ENCODE peak calls at places on chromosome 11, in four cellular contexts. One of them, this sample, is unnamed.

GRCh38 chr11:86706341-86707131 is 34.1 kb upstream of the ME3 start:
- DNase-seq in activated naive CD8-positive, alpha-beta T cell treated with anti-CD3 and anti-CD28 coated beads, Interleukin-2, amount 50 U/mL, for 24 hours: no peak
- DNase-seq in adrenal gland: no peak
- DNase-seq in coronary artery: no peak
- DNase-seq in this sample: no peak

GRCh38 chr11:47189100-47189834 is 3.0 kb upstream of the PACSIN3 start:
- DNase-seq in adrenal gland: no peak
- DNase-seq in coronary artery: no peak
- DNase-seq in activated naive CD8-positive, alpha-beta T cell treated with anti-CD3 and anti-CD28 coated beads, Interleukin-2, amount 50 U/mL, for 24 hours: no peak
- DNase-seq in this sample: no peak

GRCh38 chr11:38266691-38267090 is 1668.7 kb upstream of the RAG2 start:
- DNase-seq in adrenal gland: no peak
- DNase-seq in coronary artery: no peak
- DNase-seq in activated naive CD8-positive, alpha-beta T cell treated with anti-CD3 and anti-CD28 coated beads, Interleukin-2, amount 50 U/mL, for 24 hours: no peak
- DNase-seq in this sample: no peak

GRCh38 chr11:95337175-95337957 is 106.4 kb upstream of the SESN3 start:
- DNase-seq in activated naive CD8-positive, alpha-beta T cell treated with anti-CD3 and anti-CD28 coated beads, Interleukin-2, amount 50 U/mL, for 24 hours: peak
- DNase-seq in coronary artery: no peak
- DNase-seq in adrenal gland: peak
- DNase-seq in this sample: peak

GRCh38 chr11:31820438-31820818 is 9.3 kb upstream of the PAX6 start:
- DNase-seq in adrenal gland: no peak
- DNase-seq in coronary artery: no peak
- DNase-seq in activated naive CD8-positive, alpha-beta T cell treated with anti-CD3 and anti-CD28 coated beads, Interleukin-2, amount 50 U/mL, for 24 hours: no peak
- DNase-seq in this sample: no peak

GRCh38 chr11:19895776-19896175 is 183.1 kb downstream of the NAV2 start:
- DNase-seq in activated naive CD8-positive, alpha-beta T cell treated with anti-CD3 and anti-CD28 coated beads, Interleukin-2, amount 50 U/mL, for 24 hours: no peak
- DNase-seq in coronary artery: no peak
- DNase-seq in adrenal gland: no peak
- DNase-seq in this sample: no peak

GRCh38 chr11:2074266-2074825 is 64.8 kb downstream of the IGF2 start:
- DNase-seq in activated naive CD8-positive, alpha-beta T cell treated with anti-CD3 and anti-CD28 coated beads, Interleukin-2, amount 50 U/mL, for 24 hours: no peak
- DNase-seq in adrenal gland: no peak
- DNase-seq in coronary artery: no peak
- DNase-seq in this sample: no peak

GRCh38 chr11:72361321-72361720 is 73.0 kb downstream of the CLPB start:
- DNase-seq in coronary artery: no peak
- DNase-seq in activated naive CD8-positive, alpha-beta T cell treated with anti-CD3 and anti-CD28 coated beads, Interleukin-2, amount 50 U/mL, for 24 hours: no peak
- DNase-seq in adrenal gland: no peak
- DNase-seq in this sample: no peak

GRCh38 chr11:8017894-8018741 is 31.0 kb downstream of the EIF3F start:
- DNase-seq in activated naive CD8-positive, alpha-beta T cell treated with anti-CD3 and anti-CD28 coated beads, Interleukin-2, amount 50 U/mL, for 24 hours: no peak
- DNase-seq in adrenal gland: peak
- DNase-seq in coronary artery: peak
- DNase-seq in this sample: no peak

GRCh38 chr11:95788921-95789505 is 569 bp downstream of the FAM76B start:
- DNase-seq in adrenal gland: no peak
- DNase-seq in coronary artery: no peak
- DNase-seq in activated naive CD8-positive, alpha-beta T cell treated with anti-CD3 and anti-CD28 coated beads, Interleukin-2, amount 50 U/mL, for 24 hours: peak
- DNase-seq in this sample: peak

GRCh38 chr11:7609015-7609414 is 64.3 kb downstream of the CYB5R2 start:
- DNase-seq in coronary artery: no peak
- DNase-seq in activated naive CD8-positive, alpha-beta T cell treated with anti-CD3 and anti-CD28 coated beads, Interleukin-2, amount 50 U/mL, for 24 hours: no peak
- DNase-seq in adrenal gland: no peak
- DNase-seq in this sample: no peak

GRCh38 chr11:124868322-124869274 is 3.4 kb downstream of the ROBO3 start:
- DNase-seq in activated naive CD8-positive, alpha-beta T cell treated with anti-CD3 and anti-CD28 coated beads, Interleukin-2, amount 50 U/mL, for 24 hours: no peak
- DNase-seq in coronary artery: peak
- DNase-seq in adrenal gland: no peak
- DNase-seq in this sample: no peak